ENCODE peak calls at places on chromosomes 3 and 15, in five cellular contexts. H is HepG2, E is H1, N is GM12878, L is K562. K is an unnamed sample.

GRCh38 chr3:41244620-41245336 is 45.5 kb downstream of the CTNNB1 start:
- DNase-seq in E (no peak), L (no peak), N (no peak), H (no peak), K (no peak)

GRCh38 chr3:128787256-128788253 is 61.6 kb downstream of the RAB7A start:
- DNase-seq in L (peak), E (no peak), N (no peak), H (peak), K (peak)

GRCh38 chr3:10384541-10385360 is 63.8 kb upstream of the SEC13 start:
- DNase-seq in L (no peak), H (no peak), N (no peak), E (no peak), K (no peak)

GRCh38 chr3:31051226-31051625 is 156.8 kb upstream of the GADL1 start:
- DNase-seq in H (no peak), E (no peak), L (no peak), N (no peak), K (no peak)

GRCh38 chr15:27017168-27017809 is 46.3 kb downstream of the GABRG3 start:
- DNase-seq in L (peak), H (peak), N (peak), E (peak), K (no peak)

GRCh38 chr3:169026543-169027181 is 636.9 kb downstream of the MECOM start:
- DNase-seq in L (no peak), N (no peak), H (peak), E (no peak), K (peak)

GRCh38 chr3:14598143-14598569 is 53.4 kb upstream of the CCDC174 start:
- DNase-seq in N (no peak), E (no peak), L (peak), H (no peak), K (no peak)

GRCh38 chr3:44966795-44967278 is 9.1 kb downstream of the ZDHHC3 start:
- DNase-seq in H (no peak), N (no peak), L (peak), E (no peak), K (peak)

GRCh38 chr15:41620536-41621199 is 39.5 kb upstream of the MGA start:
- DNase-seq in H (no peak), L (no peak), E (no peak), N (no peak), K (no peak)

GRCh38 chr3:82240322-82240721 is 478.9 kb upstream of the GBE1 start:
- DNase-seq in H (no peak), E (no peak), N (no peak), L (no peak), K (no peak)

GRCh38 chr3:8561365-8561764 is 59.7 kb downstream of the LMCD1 start:
- DNase-seq in N (no peak), E (no peak), L (no peak), H (no peak), K (no peak)

GRCh38 chr15:99682455-99682854 is 50.8 kb downstream of the LYSMD4 start:
- DNase-seq in E (no peak), H (no peak), N (no peak), L (no peak), K (no peak)

GRCh38 chr3:48572517-48572916 is 8.9 kb upstream of the UCN2 start:
- DNase-seq in L (no peak), N (no peak), E (no peak), H (no peak), K (no peak)

GRCh38 chr3:123883656-123884257 is 375 bp downstream of the MYLK start:
- DNase-seq in H (no peak), N (no peak), L (no peak), E (no peak), K (no peak)

GRCh38 chr3:144160627-144161026 is 189.0 kb downstream of the DIPK2A start:
- DNase-seq in N (no peak), L (no peak), E (no peak), H (no peak), K (no peak)

GRCh38 chr3:124345845-124346244 is 353.9 kb upstream of the ROPN1 start:
- DNase-seq in N (no peak), L (no peak), E (no peak), H (no peak), K (no peak)

GRCh38 chr15:22915866-22916515 is 64.2 kb downstream of the CYFIP1 start:
- DNase-seq in E (no peak), L (no peak), N (no peak), H (no peak), K (no peak)

GRCh38 chr15:83114305-83114704 is 6.9 kb downstream of the TM6SF1 start:
- DNase-seq in E (no peak), H (no peak), N (no peak), L (no peak), K (no peak)

GRCh38 chr15:69402816-69403215 is 11.3 kb upstream of the KIF23 start:
- DNase-seq in L (no peak), H (no peak), E (no peak), N (no peak), K (no peak)
- TF ChIP-seq SRF in L (no peak), H (no peak), E (no peak), N (no peak), K (no peak)

GRCh38 chr3:120780977-120781376 is 38.4 kb downstream of the GTF2E1 start:
- DNase-seq in L (no peak), H (no peak), E (no peak), N (peak), K (peak)
- TF ChIP-seq SRF in L (no peak), H (no peak), E (no peak), N (peak), K (no peak)

DNA sequence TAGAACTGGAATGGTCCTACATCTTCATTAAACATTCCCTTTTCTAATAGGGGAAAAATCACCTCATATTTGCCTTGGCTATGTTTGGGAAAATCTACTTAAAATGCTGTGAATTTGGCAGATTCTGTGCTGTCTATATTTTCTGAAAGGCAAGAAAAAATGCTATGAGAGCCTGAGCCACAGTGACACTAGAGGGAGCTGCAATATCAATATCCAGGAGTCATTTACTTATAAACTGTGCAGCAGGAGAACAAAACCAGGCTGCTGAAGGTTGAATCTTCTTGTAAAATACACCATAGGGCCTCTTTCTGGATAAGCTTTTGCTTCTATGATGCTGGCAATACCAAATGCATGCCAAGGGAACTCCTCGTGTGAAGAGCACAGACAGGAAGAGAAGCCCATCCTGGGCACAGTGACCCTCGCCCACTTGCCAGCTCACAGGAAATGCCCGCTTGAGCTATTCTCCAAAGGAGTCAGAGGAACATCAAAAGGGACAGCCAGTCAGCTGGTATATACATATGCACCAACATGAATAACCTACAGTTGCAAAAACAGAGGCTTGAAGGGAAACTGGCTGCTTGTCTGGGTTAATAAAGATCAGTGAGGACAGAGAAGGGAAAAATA is 48.0 kb upstream of the TSPAN3 start:
- DNase-seq in N (peak), L (no peak), H (peak), E (no peak), K (peak)
- TF ChIP-seq SRF in N (no peak), L (no peak), H (no peak), E (no peak), K (no peak)

GRCh38 chr3:170130532-170130931 is 51.0 kb downstream of the PHC3 start:
- DNase-seq in L (no peak), H (no peak), E (no peak), N (no peak), K (no peak)

GRCh38 chr3:170128977-170129431 is 52.5 kb downstream of the PHC3 start:
- DNase-seq in H (no peak), E (no peak), N (no peak), L (peak), K (no peak)

GRCh38 chr3:170137971-170138370 is 43.6 kb downstream of the PHC3 start:
- DNase-seq in N (no peak), E (no peak), H (no peak), L (no peak), K (no peak)

GRCh38 chr3:170128259-170128976 is 53.1 kb downstream of the PHC3 start:
- DNase-seq in E (no peak), N (peak), L (no peak), H (no peak), K (no peak)

DNA sequence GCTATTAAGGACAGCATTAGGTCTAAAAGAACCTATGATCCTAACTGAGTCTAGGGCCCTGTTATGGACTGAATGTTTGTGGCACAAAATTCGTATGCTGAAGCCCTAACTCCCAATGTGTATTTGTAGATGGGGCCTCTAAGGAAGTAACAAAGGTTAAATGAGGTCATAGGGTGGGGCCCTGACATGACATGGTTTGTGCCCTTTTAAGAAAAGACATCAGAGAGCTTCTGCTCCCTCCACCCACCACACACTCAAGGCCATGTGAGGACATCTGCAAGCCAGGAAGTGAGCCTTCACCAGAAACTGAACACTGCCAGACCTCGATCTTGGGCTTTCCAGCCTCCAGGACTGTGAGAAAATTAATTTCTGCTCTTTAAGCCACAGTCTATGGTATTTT is 49.2 kb downstream of the PHC3 start:
- DNase-seq in L (peak), N (no peak), E (no peak), H (no peak), K (no peak)
- TF ChIP-seq SRF in L (no peak), N (no peak), E (no peak), H (no peak), K (no peak)

DNA sequence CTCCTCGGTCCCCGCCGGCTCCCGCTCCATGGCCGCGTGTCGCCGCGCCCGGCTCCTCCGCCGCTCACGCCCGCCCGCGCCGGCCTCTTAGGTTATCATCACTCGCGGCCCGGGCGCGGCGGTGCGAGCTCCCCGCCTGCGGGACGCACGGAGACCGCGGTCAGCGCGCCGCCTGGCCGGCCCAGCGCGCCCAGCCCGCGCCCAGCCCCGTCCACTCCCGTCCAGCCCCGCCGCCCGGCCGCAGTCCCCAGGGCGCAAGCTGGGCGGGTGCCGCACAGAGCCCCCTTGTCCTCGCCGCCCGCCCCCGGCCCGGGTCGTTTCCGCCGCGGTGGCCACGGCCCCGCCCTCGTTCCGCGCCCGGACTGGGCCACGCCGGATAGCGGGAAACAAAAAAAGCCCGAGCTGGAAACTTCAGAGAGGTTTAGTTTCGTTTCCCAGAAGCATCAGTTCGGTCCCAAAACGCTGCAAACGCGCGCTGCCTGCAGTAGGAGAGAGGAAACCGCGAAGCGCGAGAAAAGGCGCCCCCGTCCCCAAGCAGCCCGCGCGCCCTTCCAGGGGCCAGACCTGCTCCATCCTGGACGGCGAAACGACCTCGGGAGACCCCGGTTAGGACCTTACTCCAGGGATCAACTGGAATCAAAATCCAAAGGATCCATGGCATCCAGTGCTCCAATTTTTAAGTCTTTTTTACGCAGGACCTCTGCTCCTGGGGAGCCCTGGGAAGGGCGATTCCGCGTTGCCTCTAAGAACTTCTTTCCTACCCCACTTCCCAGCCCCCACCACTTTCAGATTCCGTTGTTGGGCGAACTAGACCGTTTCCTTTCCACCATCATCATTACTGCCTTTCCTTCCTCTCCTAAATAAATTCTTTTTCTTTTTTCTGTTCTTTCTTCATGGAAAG is at the start of gene ATP10A:
- DNase-seq in N (no peak), H (no peak), E (no peak), L (no peak), K (no peak)
- TF ChIP-seq SRF in N (no peak), H (no peak), E (no peak), L (no peak), K (no peak)

DNA sequence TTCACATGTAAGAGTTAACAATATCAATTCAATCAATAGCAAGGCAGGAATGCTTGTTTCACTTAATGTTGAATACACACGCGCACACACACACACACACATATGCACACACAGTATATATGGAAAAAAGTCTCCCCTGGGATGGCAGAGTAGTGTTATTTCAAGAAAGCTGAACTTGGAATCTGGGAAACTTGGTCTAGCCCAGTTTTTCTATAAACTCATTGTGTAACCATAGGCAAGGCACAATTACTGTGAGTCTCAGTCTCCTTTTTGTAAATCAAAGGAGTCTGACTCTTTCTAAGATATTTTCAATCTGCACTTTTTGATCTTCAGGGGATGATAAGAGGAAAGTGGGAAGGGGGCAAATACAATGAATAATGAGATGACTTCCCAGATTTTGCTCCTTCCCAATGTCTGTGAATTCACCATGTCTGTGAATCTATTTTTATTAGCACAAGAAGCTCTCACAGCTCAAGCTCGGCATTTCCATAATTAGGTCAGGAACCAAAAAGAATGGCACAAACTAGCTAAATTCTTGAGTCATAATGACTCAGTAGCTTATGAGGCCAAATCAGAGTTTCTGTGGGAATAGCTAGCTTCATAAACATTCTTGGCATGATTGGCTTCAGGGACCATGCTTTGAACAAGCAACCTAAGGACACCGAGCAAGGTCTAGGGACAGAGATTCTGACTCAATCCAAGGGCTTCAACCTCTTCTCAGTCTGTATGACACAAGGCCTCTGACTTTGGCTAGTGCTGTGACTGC is 227.4 kb upstream of the DCBLD2 start:
- DNase-seq in E (no peak), H (no peak), N (no peak), L (no peak), K (peak)
- TF ChIP-seq SRF in E (no peak), H (no peak), N (no peak), L (no peak), K (peak)

DNA sequence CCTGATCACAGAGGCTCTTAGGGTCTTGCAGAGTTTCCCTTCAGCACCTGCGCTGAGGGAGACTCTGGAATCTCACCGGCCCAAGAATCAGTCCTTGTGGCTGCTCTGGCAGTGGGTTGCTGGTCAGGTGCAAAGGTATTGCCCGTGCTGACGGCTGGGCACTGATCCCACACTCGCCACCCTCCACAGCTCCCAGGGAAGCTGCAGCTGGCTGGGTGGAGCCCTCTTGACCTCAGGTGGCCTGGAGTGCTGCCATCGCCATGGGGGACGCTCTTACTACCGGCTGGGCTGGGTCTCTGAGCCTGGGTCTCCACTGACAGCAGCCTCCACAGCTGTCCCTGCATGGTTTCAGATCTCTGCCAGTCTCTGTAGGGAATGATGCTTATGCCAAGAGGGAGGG is 52.6 kb upstream of the EPHB3 start:
- DNase-seq in N (no peak), L (no peak), H (no peak), E (no peak), K (no peak)
- TF ChIP-seq SRF in N (no peak), L (no peak), H (no peak), E (no peak), K (no peak)

DNA sequence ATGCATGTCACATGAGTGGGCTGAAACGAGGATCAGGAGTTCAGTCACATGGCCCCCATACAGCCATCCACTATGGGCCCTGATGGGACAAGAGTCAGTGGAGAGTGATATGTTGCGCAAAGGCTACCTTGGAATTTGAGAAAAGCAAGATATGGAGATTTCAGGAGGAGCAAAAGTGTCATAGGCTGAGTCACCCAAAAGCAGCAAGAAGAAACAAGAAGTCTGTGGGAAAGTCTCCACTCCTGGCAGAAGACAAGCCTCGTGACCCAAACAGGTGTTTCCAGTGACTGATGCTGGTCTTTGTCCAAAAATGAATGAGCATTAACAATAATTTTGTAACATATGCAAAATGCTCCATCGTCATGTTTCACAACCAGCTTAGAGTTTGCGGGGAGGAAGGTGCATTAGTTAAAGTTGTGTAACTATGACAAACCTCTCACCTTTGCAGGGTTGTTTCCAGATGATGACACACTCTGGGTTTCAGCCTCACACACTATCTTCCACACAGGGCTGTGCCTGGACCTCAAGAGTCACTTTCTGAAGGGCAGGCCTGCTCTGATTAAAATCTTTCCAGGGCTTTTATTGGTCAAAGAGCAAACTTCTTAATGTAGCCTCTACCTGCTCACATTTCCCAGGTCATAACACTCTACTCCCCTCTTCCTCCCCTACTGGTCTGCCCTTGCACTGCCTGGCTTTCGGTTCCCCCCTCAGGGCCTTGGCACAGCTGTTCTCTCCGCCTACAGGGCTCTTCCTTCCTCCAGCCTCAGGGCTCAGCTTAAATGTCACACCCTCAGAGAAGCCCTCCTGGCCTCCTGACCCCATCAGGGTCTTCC is 3.9 kb upstream of the DNASE1L3 start:
- DNase-seq in H (no peak), N (peak), E (no peak), L (no peak), K (no peak)
- TF ChIP-seq SRF in H (no peak), N (no peak), E (no peak), L (no peak), K (no peak)